ENCODE peak calls at places on chromosomes 12 and 14, in seven cellular contexts. W, U, D, K, E, M and Y are unnamed samples.

GRCh38 chr14:55438066-55438683 is 2.2 kb downstream of the TBPL2 start:
- DNase-seq in W (no peak), U (no peak), D (no peak), K (no peak), E (peak; percentile 74), M (peak; percentile 34), Y (no peak)

GRCh38 chr12:100927825-100928224 is 133.2 kb downstream of the ANO4 start:
- DNase-seq in W (no peak), U (no peak), D (no peak), K (no peak), E (peak; percentile 73), M (no peak), Y (no peak)

GRCh38 chr14:100815478-100816285 is 10.2 kb upstream of the MEG3 start:
- DNase-seq in W (no peak), U (no peak), D (no peak), K (no peak), E (peak; percentile 84), M (peak; percentile 92), Y (no peak)

GRCh38 chr12:33438890-33439586 is 581 bp downstream of the SYT10 start:
- DNase-seq in W (no peak), U (no peak), D (peak; percentile 65), K (no peak), E (peak; percentile 3), M (no peak), Y (no peak)

GRCh38 chr14:53399057-53399456 is 245.9 kb upstream of the DDHD1 start:
- DNase-seq in W (no peak), U (no peak), D (no peak), K (no peak), E (peak; percentile 62), M (peak; percentile 39), Y (no peak)

GRCh38 chr12:65944637-65945036 is 120.4 kb downstream of the HMGA2 start:
- DNase-seq in W (no peak), U (no peak), D (no peak), K (no peak), E (no peak), M (no peak), Y (no peak)

GRCh38 chr14:29461131-29461530 is 466.5 kb downstream of the PRKD1 start:
- DNase-seq in W (no peak), U (no peak), D (no peak), K (no peak), E (no peak), M (no peak), Y (no peak)

GRCh38 chr12:90940872-90941499 is 14.0 kb downstream of the CCER1 start:
- DNase-seq in W (no peak), U (no peak), D (no peak), K (no peak), E (peak; percentile 87), M (no peak), Y (no peak)

GRCh38 chr12:114656906-114657596 is 26.9 kb downstream of the TBX3 start:
- DNase-seq in W (no peak), U (no peak), D (no peak), K (no peak), E (peak; percentile 36), M (no peak), Y (no peak)

GRCh38 chr14:85241022-85241880 is 288.7 kb upstream of the FLRT2 start:
- DNase-seq in W (no peak), U (no peak), D (no peak), K (no peak), E (no peak), M (peak; percentile 86), Y (no peak)

GRCh38 chr12:94458882-94459772 is 540 bp downstream of the CEP83 start:
- DNase-seq in W (no peak), U (no peak), D (no peak), K (no peak), E (peak; percentile 54), M (no peak), Y (no peak)

GRCh38 chr12:101654442-101654841 is 43.0 kb upstream of the CHPT1 start:
- DNase-seq in W (no peak), U (no peak), D (no peak), K (no peak), E (no peak), M (no peak), Y (no peak)

GRCh38 chr14:55572578-55572977 is 7.4 kb upstream of the KTN1 start:
- DNase-seq in W (no peak), U (no peak), D (no peak), K (no peak), E (no peak), M (no peak), Y (no peak)

GRCh38 chr14:52318829-52319604 is 4.9 kb downstream of the PTGER2 start:
- DNase-seq in W (no peak), U (no peak), D (no peak), K (no peak), E (peak; percentile 79), M (no peak), Y (no peak)

GRCh38 chr12:63882844-63883243 is 38.3 kb downstream of the SRGAP1 start:
- DNase-seq in W (no peak), U (no peak), D (no peak), K (no peak), E (peak; percentile 53), M (peak; percentile 83), Y (no peak)

GRCh38 chr12:37543131-37543965 is 773.2 kb upstream of the ALG10B start:
- DNase-seq in W (no peak), U (no peak), D (peak; percentile 59), K (no peak), E (no peak), M (no peak), Y (no peak)

DNA sequence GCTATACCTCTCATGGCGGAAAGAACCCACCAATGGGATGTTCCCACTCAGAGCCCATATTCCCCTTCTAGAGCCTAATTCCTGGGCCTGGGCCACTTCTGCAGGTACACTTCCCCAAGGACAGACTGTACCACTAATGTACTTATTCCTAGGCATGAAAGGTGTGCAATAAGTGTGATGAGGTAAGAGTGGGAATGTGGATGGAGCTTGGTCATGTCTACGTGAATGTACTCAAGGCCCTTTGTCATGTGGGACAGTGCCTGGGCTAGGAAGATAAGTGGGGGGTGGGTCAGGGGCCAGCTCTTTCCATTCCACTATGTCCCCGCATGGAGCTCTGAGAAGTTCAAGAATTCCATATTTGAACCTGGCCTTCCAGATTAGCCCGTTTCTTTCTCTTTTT is 63.4 kb upstream of the FUT8 start:
- DNase-seq in W (no peak), U (no peak), D (no peak), K (no peak), E (no peak), M (no peak), Y (no peak)
- H3K4me1 ChIP-seq in W (no peaks in the 10 kb centered on the region), U (no peaks in the 10 kb centered on the region), D (peaks cover 21% of the 10 kb centered on the region), K (no peaks in the 10 kb centered on the region), E (peaks cover 3% of the 10 kb centered on the region), M (no peaks in the 10 kb centered on the region), Y (no peaks in the 10 kb centered on the region)

DNA sequence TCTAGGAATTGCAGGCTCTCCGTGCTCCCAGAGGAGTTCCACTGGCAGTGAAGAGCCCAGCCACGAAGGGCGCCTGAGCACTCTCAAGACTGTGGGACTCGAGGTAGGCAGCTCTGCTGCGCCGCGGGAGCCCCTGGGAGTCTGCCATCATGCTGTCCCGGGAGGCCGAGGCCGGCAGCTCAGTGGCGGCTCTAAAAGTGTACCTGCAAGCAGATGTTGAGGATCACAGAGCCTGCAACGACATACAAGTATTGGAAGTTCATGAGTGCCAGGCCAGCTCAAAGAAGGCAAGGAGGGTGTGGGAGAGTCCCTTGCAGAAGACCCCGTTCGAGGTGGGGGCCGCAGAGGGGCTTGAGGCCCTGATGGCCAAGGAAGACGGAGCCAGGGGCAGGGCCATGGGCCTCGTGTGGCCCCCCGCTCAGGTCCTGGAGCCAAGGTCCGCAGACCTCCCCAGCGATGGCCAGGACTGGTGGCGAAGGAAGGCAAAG is 62.7 kb downstream of the MUCL1 start:
- DNase-seq in W (no peak), U (no peak), D (peak; percentile 60), K (no peak), E (no peak), M (no peak), Y (no peak)
- H3K4me3 ChIP-seq in W (no peak overlapping the region), U (no peak overlapping the region), D (no peak overlapping the region), K (no peak overlapping the region), E (no peak overlapping the region), M (no peak overlapping the region), Y (no peak overlapping the region)

GRCh38 chr14:99592394-99592793 is 11.6 kb downstream of the CCDC85C start:
- DNase-seq in W (no peak), U (no peak), D (no peak), K (no peak), E (no peak), M (no peak), Y (no peak)
- H3K4me1 ChIP-seq in W (no peaks in the 10 kb centered on the region), U (peaks cover 14% of the 10 kb centered on the region), D (peaks cover 45% of the 10 kb centered on the region), K (no peaks in the 10 kb centered on the region), E (peaks cover 8% of the 10 kb centered on the region), M (peaks cover 26% of the 10 kb centered on the region), Y (peaks cover 27% of the 10 kb centered on the region)

GRCh38 chr12:3515506-3515905 is 24.5 kb downstream of the PRMT8 start:
- DNase-seq in W (no peak), U (no peak), D (no peak), K (no peak), E (no peak), M (no peak), Y (no peak)

GRCh38 chr12:3510597-3510996 is 19.6 kb downstream of the PRMT8 start:
- DNase-seq in W (no peak), U (no peak), D (no peak), K (no peak), E (no peak), M (no peak), Y (no peak)

GRCh38 chr12:3511760-3512159 is 20.8 kb downstream of the PRMT8 start:
- DNase-seq in W (no peak), U (no peak), D (no peak), K (no peak), E (no peak), M (no peak), Y (no peak)
- H3K4me3 ChIP-seq in W (no peak overlapping the region), U (no peak overlapping the region), D (no peak overlapping the region), K (no peak overlapping the region), E (no peak overlapping the region), M (no peak overlapping the region), Y (no peak overlapping the region)

DNA sequence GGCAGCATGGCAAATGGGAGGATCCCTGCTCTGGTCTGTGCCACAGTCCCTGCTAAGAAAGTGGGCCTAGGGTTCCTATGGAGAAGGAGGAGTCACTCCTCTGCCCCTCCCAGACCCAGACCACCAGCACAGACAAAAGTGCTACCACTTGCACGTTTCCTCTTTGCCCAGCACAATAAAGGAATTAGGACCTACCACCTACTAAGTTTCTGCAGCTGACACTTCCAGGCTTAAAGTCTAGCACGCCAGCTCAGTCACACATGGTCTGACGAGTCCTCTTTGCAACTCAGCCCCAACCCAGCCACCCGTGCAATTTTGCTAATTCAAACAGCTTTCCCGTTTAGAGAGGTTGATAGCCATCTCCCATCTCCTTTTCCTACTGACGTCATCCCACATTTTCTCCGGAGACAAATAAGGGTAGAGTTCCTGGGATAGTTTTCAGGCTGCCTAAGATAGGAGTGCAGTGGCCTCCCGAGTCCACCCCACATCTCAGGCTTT is 66.2 kb upstream of the PTGR2 start:
- DNase-seq in W (no peak), U (no peak), D (no peak), K (no peak), E (peak; percentile 96), M (peak; percentile 93), Y (no peak)
- H3K4me1 ChIP-seq in W (peaks cover 74% of the 10 kb centered on the region), U (peaks cover 56% of the 10 kb centered on the region), D (peaks cover 59% of the 10 kb centered on the region), K (no peaks in the 10 kb centered on the region), E (peaks cover 41% of the 10 kb centered on the region), M (peaks cover 44% of the 10 kb centered on the region), Y (peaks cover 61% of the 10 kb centered on the region)

GRCh38 chr12:13097526-13097925 is 5.9 kb downstream of the GSG1 start:
- DNase-seq in W (no peak), U (no peak), D (no peak), K (no peak), E (no peak), M (peak; percentile 38), Y (no peak)
- H3K4me3 ChIP-seq in W (peak overlapping the region; percentile 59), U (peak overlapping the region; percentile 20), D (peak overlapping the region; percentile 38), K (peak overlapping the region; percentile 45), E (peak overlapping the region; percentile 25), M (peak overlapping the region; percentile 47), Y (no peak overlapping the region)